ENCODE peak calls at places on chromosome 1, in five cellular contexts. F, N, X, C and B are unnamed samples.

GRCh38 chr1:197922070-197922390 is 4.9 kb downstream of the LHX9 start:
- DNase-seq in C (no peak), X (no peak), F (no peak), N (no peak), B (no peak)

GRCh38 chr1:73604739-73605138 is 593.2 kb downstream of the LRRIQ3 start:
- DNase-seq in X (no peak), F (no peak), N (no peak), C (no peak), B (no peak)

GRCh38 chr1:14182801-14183200 is 415.7 kb upstream of the KAZN start:
- DNase-seq in X (no peak), N (no peak), F (no peak), C (no peak), B (no peak)

GRCh38 chr1:94345148-94345721 is 73.0 kb upstream of the ABCD3 start:
- DNase-seq in F (no peak), X (no peak), N (no peak), C (no peak), B (no peak)

GRCh38 chr1:241323510-241323909 is 33.5 kb downstream of the RGS7 start:
- DNase-seq in X (no peak), C (no peak), N (peak), F (no peak), B (no peak)

GRCh38 chr1:40385437-40386310 is 12.1 kb downstream of the SMAP2 start:
- DNase-seq in F (no peak), X (no peak), C (no peak), N (no peak), B (no peak)

GRCh38 chr1:32533792-32534327 is 5.4 kb upstream of the ZBTB8A start:
- DNase-seq in N (no peak), F (no peak), C (no peak), X (no peak), B (no peak)

GRCh38 chr1:39269791-39270342 is 65.4 kb downstream of the MACF1 start:
- DNase-seq in N (peak), F (peak), C (peak), X (no peak), B (no peak)

GRCh38 chr1:217660353-217661062 is 29.4 kb downstream of the SPATA17 start:
- DNase-seq in X (peak), F (no peak), C (no peak), N (peak), B (no peak)

GRCh38 chr1:50742523-50742922 is 217.5 kb downstream of the FAF1 start:
- DNase-seq in X (no peak), C (no peak), N (no peak), F (no peak), B (no peak)

GRCh38 chr1:181551249-181551648 is 67.9 kb downstream of the CACNA1E start:
- DNase-seq in X (no peak), N (peak), C (no peak), F (no peak), B (no peak)

GRCh38 chr1:150257624-150258274 is at the start of gene CA14:
- DNase-seq in N (no peak), C (no peak), F (no peak), X (no peak), B (no peak)

GRCh38 chr1:22457356-22457755 is 5.7 kb downstream of the ZBTB40 start:
- DNase-seq in X (no peak), F (no peak), N (no peak), C (no peak), B (no peak)

GRCh38 chr1:119808491-119808890 is 2.8 kb downstream of the REG4 start:
- DNase-seq in F (no peak), C (no peak), N (no peak), X (no peak), B (no peak)

GRCh38 chr1:38085666-38086305 is 39.2 kb upstream of the POU3F1 start:
- DNase-seq in C (no peak), N (no peak), F (no peak), X (no peak), B (no peak)

GRCh38 chr1:16376971-16377370 is 9.9 kb downstream of the SZRD1 start:
- DNase-seq in F (no peak), C (no peak), N (no peak), X (no peak), B (no peak)

GRCh38 chr1:231040019-231040799 is at the start of gene FAM89A:
- DNase-seq in X (peak), N (peak), C (peak), F (peak), B (no peak)

GRCh38 chr1:25458550-25459298 is 28.0 kb downstream of the MACO1 start:
- DNase-seq in X (no peak), F (no peak), N (no peak), C (no peak), B (no peak)

GRCh38 chr1:1406101-1406820 is 832 bp downstream of the MRPL20 start:
- DNase-seq in F (no peak), C (no peak), N (no peak), X (no peak), B (no peak)

GRCh38 chr1:67647036-67647798 is 37.8 kb upstream of the GADD45A start:
- DNase-seq in C (no peak), X (no peak), F (peak), N (peak), B (no peak)

GRCh38 chr1:206982216-206982615 is 12.0 kb upstream of the FCAMR start:
- DNase-seq in C (no peak), F (peak), N (peak), X (peak), B (no peak)

GRCh38 chr1:110746644-110747259 is 72.0 kb upstream of the KCNA3 start:
- DNase-seq in C (no peak), F (peak), X (no peak), N (peak), B (no peak)

GRCh38 chr1:168202941-168203654 is 22.7 kb upstream of the SFT2D2 start:
- DNase-seq in X (no peak), N (no peak), C (no peak), F (peak), B (no peak)

GRCh38 chr1:192788184-192788583 is 20.7 kb upstream of the RGS2 start:
- DNase-seq in X (no peak), C (no peak), N (peak), F (no peak), B (no peak)

GRCh38 chr1:2251786-2252185 is 23.7 kb downstream of the SKI start:
- DNase-seq in F (no peak), C (no peak), X (no peak), N (no peak), B (no peak)

GRCh38 chr1:198679535-198680173 is 40.8 kb downstream of the PTPRC start:
- DNase-seq in N (no peak), C (no peak), X (no peak), F (no peak), B (no peak)

GRCh38 chr1:1305300-1306069 is 2.2 kb downstream of the ACAP3 start:
- DNase-seq in C (no peak), N (peak), X (no peak), F (peak), B (no peak)

GRCh38 chr1:15417365-15417934 is 7.8 kb downstream of the EFHD2 start:
- DNase-seq in F (peak), C (no peak), X (no peak), N (peak), B (no peak)

GRCh38 chr1:202745313-202745888 is 35.1 kb upstream of the SYT2 start:
- DNase-seq in X (no peak), C (no peak), F (no peak), N (no peak), B (no peak)

GRCh38 chr1:160264795-160265307 is 2.5 kb upstream of the DCAF8 start:
- DNase-seq in F (no peak), X (no peak), N (no peak), C (no peak), B (no peak)

GRCh38 chr1:38038836-38039235 is 7.8 kb downstream of the POU3F1 start:
- DNase-seq in F (no peak), C (no peak), N (peak), X (no peak), B (no peak)

GRCh38 chr1:116666747-116667576 is 571 bp downstream of the IGSF3 start:
- DNase-seq in X (no peak), N (peak), C (no peak), F (no peak), B (no peak)

GRCh38 chr1:109687641-109688499 is at the start of gene GSTM1:
- DNase-seq in C (no peak), F (no peak), N (peak), X (no peak), B (no peak)

GRCh38 chr1:202129453-202130274 is 6.9 kb downstream of the GPR37L1 start:
- DNase-seq in N (peak), X (no peak), F (no peak), C (no peak), B (no peak)

GRCh38 chr1:201938440-201939005 is 7.8 kb downstream of the LMOD1 start:
- DNase-seq in N (no peak), F (no peak), X (no peak), C (no peak), B (no peak)

GRCh38 chr1:168476588-168477379 is 67.0 kb downstream of the XCL2 start:
- DNase-seq in C (no peak), F (no peak), N (no peak), X (no peak), B (no peak)

GRCh38 chr1:38500352-38500751 is 359.2 kb downstream of the RRAGC start:
- DNase-seq in X (no peak), F (no peak), C (no peak), N (no peak), B (no peak)

GRCh38 chr1:62295921-62296451 is 23.2 kb downstream of the KANK4 start:
- DNase-seq in N (peak), X (no peak), C (peak), F (no peak), B (no peak)